ENCODE peak calls at places on chromosomes 13 and 19, in five cellular contexts. A, F, G, Z and Q are unnamed samples.

GRCh38 chr19:19169236-19170052 is 619 bp downstream of the MEF2B start:
- DNase-seq in F (no peak), A (no peak), G (no peak), Z (no peak), Q (no peak)

GRCh38 chr13:42102961-42103688 is 54.7 kb downstream of the DGKH start:
- DNase-seq in A (peak; percentile 60), F (no peak), Z (no peak), G (peak; percentile 57), Q (no peak)

GRCh38 chr13:100470841-100471505 is 117.6 kb downstream of the GGACT start:
- DNase-seq in G (no peak), Z (no peak), F (no peak), A (no peak), Q (no peak)

GRCh38 chr13:76293751-76294150 is 592.5 kb downstream of the KCTD12 start:
- DNase-seq in F (no peak), Z (no peak), A (peak; percentile 1), G (no peak), Q (no peak)

GRCh38 chr19:41424335-41425173 is 2.6 kb downstream of the B3GNT8 start:
- DNase-seq in Z (no peak), A (no peak), G (no peak), F (no peak), Q (no peak)

GRCh38 chr13:50460366-50460765 is 383.1 kb downstream of the DLEU7 start:
- DNase-seq in A (no peak), Z (no peak), F (no peak), G (no peak), Q (no peak)

GRCh38 chr13:112931028-112931934 is 37.7 kb upstream of the MCF2L start:
- DNase-seq in G (peak; percentile 76), A (peak; percentile 59), Z (no peak), F (no peak), Q (no peak)

GRCh38 chr13:51520524-51520923 is 63.7 kb upstream of the WDFY2 start:
- DNase-seq in A (peak; percentile 75), Z (no peak), F (no peak), G (peak; percentile 80), Q (no peak)

GRCh38 chr19:55454787-55455243 is 6.6 kb downstream of the ISOC2 start:
- DNase-seq in F (no peak), A (peak; percentile 27), Z (peak; percentile 80), G (peak; percentile 22), Q (peak; percentile 37)

GRCh38 chr13:28387740-28388501 is 107.0 kb downstream of the FLT1 start:
- DNase-seq in F (no peak), Z (no peak), A (no peak), G (no peak), Q (no peak)

GRCh38 chr19:872266-872951 is 12.9 kb downstream of the CFD start:
- DNase-seq in G (peak; percentile 38), Z (peak; percentile 90), F (no peak), A (peak; percentile 21), Q (peak; percentile 90)

GRCh38 chr13:101845501-101846012 is 393.1 kb downstream of the ITGBL1 start:
- DNase-seq in G (peak; percentile 3), Z (no peak), F (no peak), A (no peak), Q (no peak)

GRCh38 chr19:49818691-49819331 is 722 bp downstream of the MED25 start:
- DNase-seq in A (no peak), G (no peak), F (peak; percentile 41), Z (no peak), Q (no peak)

GRCh38 chr19:49814010-49814409 is 918 bp upstream of the FUZ start:
- DNase-seq in Z (no peak), F (no peak), A (no peak), G (no peak), Q (no peak)

GRCh38 chr19:49820125-49820524 is 2.0 kb downstream of the MED25 start:
- DNase-seq in A (no peak), F (peak; percentile 41), G (no peak), Z (no peak), Q (no peak)

GRCh38 chr19:49816616-49817015 is 1.5 kb upstream of the MED25 start:
- DNase-seq in Z (no peak), F (peak; percentile 32), A (no peak), G (no peak), Q (no peak)

DNA sequence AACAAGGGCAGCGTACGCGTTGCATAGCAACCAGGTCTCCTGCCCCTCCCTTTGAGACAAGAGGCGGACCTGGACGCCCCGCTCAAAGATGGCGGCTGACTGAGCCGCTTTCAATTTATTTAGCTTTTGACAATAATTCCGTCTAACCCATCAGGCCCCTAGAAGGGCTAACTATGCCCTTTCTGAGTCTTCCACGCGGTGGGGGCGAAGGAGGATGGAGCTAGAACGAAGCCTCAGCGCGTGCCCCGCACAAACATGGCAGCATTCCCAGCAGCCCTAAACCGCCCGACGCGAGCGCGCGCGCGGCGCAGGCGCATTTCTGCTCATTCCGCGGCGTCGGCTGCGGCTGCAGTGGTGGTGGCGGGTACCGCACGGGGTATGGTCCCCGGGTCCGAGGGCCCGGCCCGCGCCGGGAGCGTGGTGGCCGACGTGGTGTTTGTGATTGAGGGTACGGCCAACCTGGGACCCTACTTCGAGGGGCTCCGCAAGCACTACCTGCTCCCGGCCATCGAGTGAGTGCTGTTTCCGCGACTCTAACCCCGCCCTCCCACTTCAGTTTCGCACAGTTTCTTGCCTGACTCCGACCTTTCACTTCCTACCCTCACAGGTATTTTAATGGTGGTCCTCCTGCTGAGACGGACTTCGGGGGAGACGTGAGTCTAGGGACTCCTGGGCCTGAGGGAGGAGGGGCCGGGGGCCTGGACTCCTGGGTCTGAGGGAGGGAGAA is at the start of gene MED25:
- DNase-seq in A (peak; percentile 78), G (peak; percentile 76), F (peak; percentile 90), Z (peak; percentile 96), Q (peak; percentile 79)
- TF ChIP-seq CTCF in A (no peak), G (no peak), F (peak; percentile 49), Z (peak; percentile 74), Q (peak; percentile 38)

GRCh38 chr13:105165449-105166125 is 1369.9 kb downstream of the EFNB2 start:
- DNase-seq in G (no peak), Z (peak; percentile 20), F (no peak), A (no peak), Q (no peak)

GRCh38 chr13:105170438-105170837 is 1365.0 kb downstream of the EFNB2 start:
- DNase-seq in G (no peak), F (no peak), Z (no peak), A (no peak), Q (no peak)

GRCh38 chr13:105168295-105168694 is 1367.2 kb downstream of the EFNB2 start:
- DNase-seq in A (no peak), F (no peak), G (no peak), Z (no peak), Q (no peak)

DNA sequence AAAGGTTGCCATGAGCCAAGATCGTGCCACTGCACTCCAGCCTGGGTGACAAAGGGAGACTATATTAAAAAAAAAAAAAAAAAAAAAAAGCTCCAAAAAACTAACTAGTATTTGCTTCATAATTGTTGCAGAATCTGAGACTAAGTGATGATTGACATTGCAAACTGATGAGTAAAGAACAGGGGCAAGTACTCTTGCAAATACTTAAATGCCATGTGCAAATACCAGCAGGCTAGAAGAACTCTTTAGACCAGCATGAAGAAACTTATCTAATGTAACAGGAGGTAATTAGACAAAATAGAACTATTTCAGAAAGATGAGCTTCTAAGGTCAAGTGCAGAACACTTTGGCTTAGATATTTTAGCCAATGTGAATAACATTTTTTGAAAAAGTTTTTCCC is 1368.1 kb downstream of the EFNB2 start:
- DNase-seq in F (no peak), A (no peak), G (no peak), Z (no peak), Q (no peak)
- H3K27me3 ChIP-seq in F (no peaks in the 10 kb centered on the region), A (no peaks in the 10 kb centered on the region), G (no peaks in the 10 kb centered on the region), Z (no peaks in the 10 kb centered on the region), Q (no peaks in the 10 kb centered on the region)

GRCh38 chr19:48635263-48635965 is 1.8 kb downstream of the DBP start:
- DNase-seq in G (no peak), A (no peak), F (peak; percentile 81), Z (peak; percentile 92), Q (peak; percentile 74)

GRCh38 chr19:48636859-48637448 is at the start of gene DBP:
- DNase-seq in A (no peak), F (peak; percentile 73), Z (peak; percentile 86), G (no peak), Q (peak; percentile 38)

GRCh38 chr19:48634424-48635262 is 2.5 kb downstream of the DBP start:
- DNase-seq in F (peak; percentile 98), G (peak; percentile 92), A (peak; percentile 91), Z (peak; percentile 99), Q (peak; percentile 89)

GRCh38 chr19:48637449-48637947 is 319 bp upstream of the DBP start:
- DNase-seq in F (peak; percentile 100), G (peak; percentile 99), A (peak; percentile 97), Z (peak; percentile 97), Q (peak; percentile 100)

GRCh38 chr19:48635966-48636858 is 967 bp downstream of the DBP start:
- DNase-seq in Z (no peak), A (no peak), G (no peak), F (peak; percentile 79), Q (peak; percentile 53)
- H3K27ac ChIP-seq in Z (peak overlapping the region; percentile 91), A (no peak overlapping the region), G (no peak overlapping the region), F (peak overlapping the region; percentile 85), Q (peak overlapping the region; percentile 94)

DNA sequence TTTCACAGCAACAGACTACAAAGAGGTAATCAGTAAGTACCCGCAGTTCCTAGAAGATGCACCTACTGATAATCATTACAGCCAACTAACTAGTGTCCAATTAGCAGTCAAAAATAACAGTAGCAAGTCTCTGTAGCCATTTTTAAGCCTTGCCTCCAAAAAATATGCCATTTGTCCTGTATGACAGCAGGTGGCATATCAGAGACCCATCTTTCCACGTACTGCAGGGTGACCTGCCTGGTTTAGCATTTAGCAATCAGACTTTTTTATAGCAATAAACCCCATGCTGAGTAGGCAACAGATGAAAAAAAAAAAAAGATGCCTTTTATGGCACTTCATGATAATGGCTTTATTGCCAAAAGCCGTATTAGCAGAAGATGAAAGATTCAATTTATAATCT is 155.3 kb upstream of the LSM14A start:
- DNase-seq in Z (no peak), G (no peak), F (no peak), A (no peak), Q (no peak)
- TF ChIP-seq CTCF in Z (no peak), G (no peak), F (no peak), A (no peak), Q (no peak)

DNA sequence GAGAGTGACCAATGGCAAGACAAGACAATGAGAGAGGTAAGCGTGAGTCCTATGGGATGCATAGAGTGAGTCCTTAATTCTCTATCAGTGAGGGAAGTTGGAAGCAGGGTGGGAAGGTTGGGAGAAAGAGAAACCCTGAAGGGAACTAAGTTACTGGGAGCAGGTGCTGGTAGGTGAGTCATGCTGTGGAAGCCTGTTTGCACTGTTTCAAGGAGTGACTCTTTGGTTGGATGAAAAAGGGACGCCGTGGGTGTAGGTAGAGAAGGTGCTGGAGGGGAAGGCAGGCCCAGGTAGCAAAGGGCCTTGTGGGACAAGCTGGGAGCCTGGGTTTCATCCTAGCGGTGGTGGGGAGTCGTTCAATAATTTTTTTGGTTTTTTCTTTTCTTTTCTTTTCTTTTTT is 21.9 kb downstream of the IGFL1 start:
- DNase-seq in A (peak; percentile 45), F (no peak), G (no peak), Z (no peak), Q (no peak)
- H3K27me3 ChIP-seq in A (peaks cover 8% of the 10 kb centered on the region), F (peaks cover 23% of the 10 kb centered on the region), G (peaks cover 42% of the 10 kb centered on the region), Z (no peaks in the 10 kb centered on the region), Q (peaks cover 4% of the 10 kb centered on the region)

GRCh38 chr13:106336663-106337062 is 198.8 kb downstream of the EFNB2 start:
- DNase-seq in Z (no peak), A (no peak), G (no peak), F (no peak), Q (no peak)
- H3K27ac ChIP-seq in Z (no peak overlapping the region), A (no peak overlapping the region), G (no peak overlapping the region), F (no peak overlapping the region), Q (no peak overlapping the region)